ENCODE peak calls at places on chromosomes 4 and X, in five cellular contexts. D is CD4-positive, alpha-beta T cell; K is MV-4-11; W is keratinocyte; C is activated naive CD4-positive, alpha-beta T cell. H is an unnamed sample.

GRCh38 chrX:13515181-13515930 is 54.0 kb upstream of the EGFL6 start:
- DNase-seq in D (no peak), C (no peak), W (no peak), K (no peak), H (no peak)

GRCh38 chrX:110381216-110381615 is 22.6 kb downstream of the RTL9 start:
- DNase-seq in W (no peak), C (no peak), K (no peak), D (no peak), H (no peak)

GRCh38 chrX:81229208-81229607 is 27.3 kb downstream of the SH3BGRL start:
- DNase-seq in D (no peak), K (no peak), W (no peak), C (no peak), H (no peak)

GRCh38 chr4:3295837-3296624 is 3.2 kb downstream of the RGS12 start:
- DNase-seq in D (no peak), C (no peak), W (no peak), K (no peak), H (no peak)

GRCh38 chr4:103364066-103364465 is 165.9 kb upstream of the CENPE start:
- DNase-seq in C (no peak), D (no peak), K (no peak), W (no peak), H (no peak)

GRCh38 chrX:13387656-13388421 is 68.0 kb upstream of the ATXN3L start:
- DNase-seq in K (peak; percentile 93), W (no peak), C (no peak), D (no peak), H (peak; percentile 43)

GRCh38 chrX:14630724-14631123 is 101.4 kb downstream of the GLRA2 start:
- DNase-seq in C (no peak), K (no peak), W (no peak), D (no peak), H (peak; percentile 64)

GRCh38 chr4:173243321-173243720 is 74.7 kb downstream of the GALNT7 start:
- DNase-seq in C (no peak), D (no peak), W (peak; percentile 26), K (no peak), H (no peak)

GRCh38 chrX:98956014-98956413 is 1454.1 kb downstream of the PCDH19 start:
- DNase-seq in C (no peak), K (no peak), D (no peak), W (no peak), H (no peak)

GRCh38 chr4:78293348-78293747 is 236.2 kb downstream of the FRAS1 start:
- DNase-seq in W (no peak), D (no peak), C (no peak), K (no peak), H (no peak)

GRCh38 chrX:53262918-53263394 is 18.4 kb downstream of the IQSEC2 start:
- DNase-seq in D (no peak), C (no peak), K (peak; percentile 86), W (no peak), H (no peak)

GRCh38 chr4:107757860-107758476 is 37.9 kb upstream of the PAPSS1 start:
- DNase-seq in W (no peak), C (no peak), K (peak; percentile 41), D (no peak), H (peak; percentile 74)

GRCh38 chr4:61202638-61203495 is 2.7 kb downstream of the ADGRL3 start:
- DNase-seq in C (no peak), W (no peak), K (no peak), D (no peak), H (no peak)

H was measured in Karpas-422.